ENCODE peak calls at places on chromosome 17, in ten cellular contexts. E is fibroblast of mammary gland; L is brain pericyte; Y is breast epithelium; R is epithelial cell of proximal tubule; P is BE2C; V is NCI-H748 treated with DMSO at 0.1 percent for 48 hours; B is progenitor cell of endocrine pancreas; C is activated naive CD8-positive, alpha-beta T cell treated with anti-CD3 and anti-CD28 coated beads, Interleukin-2, amount 50 U/mL, for 24 hours; D is stimulated activated CD4-positive, alpha-beta T cell treated with anti-CD3 and anti-CD28 coated beads, Interleukin-1b, Interleukin-23, amount 100 ng/mL, for 4 hours. W is an unnamed sample.

GRCh38 chr17:78795241-78795640 is 13.2 kb upstream of the CYTH1 start:
- DNase-seq in E (no peak), L (no peak), Y (no peak), R (no peak), P (no peak), V (no peak), B (no peak), C (no peak), D (no peak), W (no peak)

GRCh38 chr17:59777033-59777432 is 69.6 kb downstream of the VMP1 start:
- DNase-seq in E (no peak), L (no peak), Y (no peak), R (no peak), P (no peak), V (no peak), B (no peak), C (no peak), D (no peak), W (no peak)

GRCh38 chr17:18038149-18038850 is 668 bp downstream of the ATPAF2 start:
- DNase-seq in E (no peak), L (no peak), Y (no peak), R (no peak), P (no peak), V (no peak), B (no peak), C (peak), D (peak), W (no peak)

GRCh38 chr17:43308999-43309398 is 75.2 kb upstream of the RNU2-1 start:
- DNase-seq in E (no peak), L (no peak), Y (no peak), R (peak), P (no peak), V (no peak), B (no peak), C (no peak), D (no peak), W (no peak)

GRCh38 chr17:45782889-45783592 is 1.1 kb upstream of the CRHR1 start:
- DNase-seq in E (no peak), L (no peak), Y (no peak), R (no peak), P (peak), V (no peak), B (peak), C (peak), D (peak), W (peak)

GRCh38 chr17:40074871-40075215 is 12.1 kb downstream of the THRA start:
- DNase-seq in E (peak), L (no peak), Y (no peak), R (no peak), P (no peak), V (no peak), B (no peak), C (no peak), D (no peak), W (no peak)

GRCh38 chr17:76935331-76935730 is 67.1 kb downstream of the MGAT5B start:
- DNase-seq in E (peak), L (no peak), Y (no peak), R (no peak), P (no peak), V (no peak), B (no peak), C (no peak), D (no peak), W (no peak)

GRCh38 chr17:74417178-74418045 is 14.5 kb upstream of the GPRC5C start:
- DNase-seq in E (peak), L (no peak), Y (no peak), R (peak), P (no peak), V (no peak), B (no peak), C (peak), D (no peak), W (peak)

GRCh38 chr17:67449885-67450755 is 73.0 kb downstream of the PITPNC1 start:
- DNase-seq in E (no peak), L (no peak), Y (no peak), R (no peak), P (no peak), V (no peak), B (no peak), C (no peak), D (no peak), W (no peak)

GRCh38 chr17:16989953-16990860 is 18.3 kb upstream of the TNFRSF13B start:
- DNase-seq in E (peak), L (no peak), Y (no peak), R (no peak), P (no peak), V (no peak), B (no peak), C (no peak), D (no peak), W (no peak)

GRCh38 chr17:50394711-50395110 is 2.6 kb downstream of the LRRC59 start:
- DNase-seq in E (peak), L (no peak), Y (no peak), R (no peak), P (no peak), V (no peak), B (no peak), C (no peak), D (no peak), W (no peak)

GRCh38 chr17:64145751-64146417 is 15.9 kb upstream of the ERN1 start:
- DNase-seq in E (peak), L (peak), Y (peak), R (peak), P (peak), V (peak), B (peak), C (peak), D (peak), W (peak)

GRCh38 chr17:47604268-47604927 is 45.3 kb upstream of the KPNB1 start:
- DNase-seq in E (peak), L (peak), Y (no peak), R (no peak), P (peak), V (no peak), B (no peak), C (no peak), D (no peak), W (no peak)

GRCh38 chr17:73436966-73437365 is 125.2 kb upstream of the CDC42EP4 start:
- DNase-seq in E (no peak), L (no peak), Y (no peak), R (no peak), P (no peak), V (no peak), B (no peak), C (no peak), D (no peak), W (no peak)

GRCh38 chr17:35214631-35215273 is 20.6 kb upstream of the SLC35G3 start:
- DNase-seq in E (no peak), L (no peak), Y (no peak), R (no peak), P (no peak), V (no peak), B (no peak), C (peak), D (no peak), W (no peak)

GRCh38 chr17:76384987-76385891 is 830 bp downstream of the SPHK1 start:
- DNase-seq in E (peak), L (no peak), Y (no peak), R (no peak), P (no peak), V (no peak), B (no peak), C (peak), D (peak), W (peak)

GRCh38 chr17:31392002-31392855 is 754 bp downstream of the RAB11FIP4 start:
- DNase-seq in E (no peak), L (no peak), Y (no peak), R (no peak), P (no peak), V (no peak), B (no peak), C (no peak), D (no peak), W (no peak)

GRCh38 chr17:27181935-27182334 is 112.0 kb upstream of the WSB1 start:
- DNase-seq in E (no peak), L (no peak), Y (no peak), R (no peak), P (no peak), V (no peak), B (no peak), C (no peak), D (no peak), W (no peak)

GRCh38 chr17:75557852-75558665 is 29.5 kb upstream of the MYO15B start:
- DNase-seq in E (no peak), L (no peak), Y (no peak), R (no peak), P (no peak), V (no peak), B (no peak), C (no peak), D (no peak), W (no peak)

GRCh38 chr17:67469208-67469980 is 92.3 kb downstream of the PITPNC1 start:
- DNase-seq in E (no peak), L (no peak), Y (no peak), R (no peak), P (peak), V (no peak), B (no peak), C (peak), D (no peak), W (no peak)

GRCh38 chr17:8436169-8436932 is 667 bp downstream of the NDEL1 start:
- DNase-seq in E (peak), L (no peak), Y (peak), R (no peak), P (peak), V (peak), B (peak), C (peak), D (peak), W (peak)

GRCh38 chr17:7633093-7633492 is 3.2 kb downstream of the SHBG start:
- DNase-seq in E (no peak), L (no peak), Y (no peak), R (no peak), P (no peak), V (no peak), B (no peak), C (no peak), D (no peak), W (no peak)

GRCh38 chr17:59678946-59679345 is 28.3 kb downstream of the PTRH2 start:
- DNase-seq in E (no peak), L (no peak), Y (no peak), R (no peak), P (no peak), V (no peak), B (no peak), C (no peak), D (no peak), W (no peak)

GRCh38 chr17:2707721-2708584 is 3.6 kb downstream of the CLUH start:
- DNase-seq in E (no peak), L (no peak), Y (no peak), R (no peak), P (peak), V (no peak), B (no peak), C (no peak), D (no peak), W (peak)

GRCh38 chr17:77704048-77704815 is 254.3 kb upstream of the TNRC6C start:
- DNase-seq in E (no peak), L (no peak), Y (no peak), R (no peak), P (no peak), V (no peak), B (no peak), C (no peak), D (no peak), W (no peak)

W was measured in HuH-7.